ENCODE peak calls at places on chromosomes 7 and 10, in ten cellular contexts. K is adrenal gland; E is Panc1; H is left ventricle myocardium inferior; S is tibial artery; A is CD8-positive, alpha-beta T cell; V is NT2/D1; Q is ovary; I is DND-41; T is GM23248. X is an unnamed sample. For H3K36me3, the result is how much of the 10 kb centered on the place peaks cover.

GRCh38 chr10:17109475-17110207 is 20.0 kb downstream of the CUBN start:
- DNase-seq in H (no peak), I (no peak), S (no peak), A (no peak), K (no peak), E (no peak), Q (no peak), T (peak), V (no peak), X (no peak)

GRCh38 chr10:13877154-13877909 is 290.6 kb downstream of the PRPF18 start:
- DNase-seq in S (peak), Q (no peak), E (no peak), T (peak), K (no peak), H (peak), V (no peak), A (no peak), I (no peak), X (peak)

GRCh38 chr10:49596493-49596809 is 13.7 kb upstream of the SLC18A3 start:
- DNase-seq in K (peak), S (peak), V (no peak), E (no peak), A (no peak), Q (no peak), T (no peak), H (no peak), I (no peak), X (no peak)

GRCh38 chr7:43735802-43736603 is 6.7 kb upstream of the COA1 start:
- DNase-seq in V (no peak), I (no peak), A (no peak), Q (no peak), H (no peak), S (no peak), K (no peak), T (no peak), E (no peak), X (no peak)

GRCh38 chr10:17387861-17388503 is 66.4 kb downstream of the ST8SIA6 start:
- DNase-seq in S (no peak), I (no peak), Q (no peak), H (no peak), K (no peak), A (no peak), V (no peak), E (no peak), T (no peak), X (no peak)

GRCh38 chr10:133142523-133143199 is 17.4 kb upstream of the KNDC1 start:
- DNase-seq in E (no peak), H (no peak), Q (no peak), T (no peak), I (no peak), V (no peak), S (peak), A (no peak), K (peak), X (no peak)

GRCh38 chr10:72336259-72337038 is 18.3 kb downstream of the DNAJB12 start:
- DNase-seq in Q (peak), H (peak), E (no peak), T (no peak), K (no peak), V (no peak), S (no peak), I (no peak), A (no peak), X (no peak)

GRCh38 chr10:69107667-69108066 is 16.3 kb upstream of the VPS26A start:
- DNase-seq in T (no peak), I (no peak), S (no peak), K (no peak), Q (no peak), H (no peak), E (no peak), V (no peak), A (no peak), X (no peak)

GRCh38 chr10:79475877-79476276 is 30.5 kb upstream of the ZCCHC24 start:
- DNase-seq in E (no peak), A (no peak), I (no peak), H (no peak), V (no peak), T (peak), Q (no peak), S (no peak), K (no peak), X (no peak)

GRCh38 chr7:99631311-99632109 is 14.8 kb downstream of the ZSCAN25 start:
- DNase-seq in I (no peak), K (peak), S (no peak), Q (no peak), A (no peak), T (peak), H (peak), V (peak), E (no peak), X (peak)
- H3K36me3 ChIP-seq in I (half or more), K (under half), S (half or more), Q (under half), A (under half), T (under half), H (half or more), V (half or more), E (under half), X (under half)

GRCh38 chr10:66218258-66218657 is 707.6 kb upstream of the LRRTM3 start:
- DNase-seq in I (no peak), Q (no peak), E (no peak), A (no peak), V (no peak), T (no peak), K (no peak), S (no peak), H (no peak), X (no peak)

GRCh38 chr10:66218981-66219587 is 706.8 kb upstream of the LRRTM3 start:
- DNase-seq in E (no peak), K (no peak), T (no peak), I (no peak), S (no peak), A (no peak), Q (no peak), V (no peak), H (no peak), X (no peak)

GRCh38 chr10:66222462-66223046 is 703.3 kb upstream of the LRRTM3 start:
- DNase-seq in H (no peak), E (no peak), V (no peak), T (no peak), S (no peak), I (no peak), K (no peak), A (no peak), Q (no peak), X (no peak)
- H3K4me3 ChIP-seq in H (no peak), E (no peak), V (no peak), T (no peak), S (no peak), I (no peak), K (no peak), A (no peak), Q (no peak), X (no peak)

DNA sequence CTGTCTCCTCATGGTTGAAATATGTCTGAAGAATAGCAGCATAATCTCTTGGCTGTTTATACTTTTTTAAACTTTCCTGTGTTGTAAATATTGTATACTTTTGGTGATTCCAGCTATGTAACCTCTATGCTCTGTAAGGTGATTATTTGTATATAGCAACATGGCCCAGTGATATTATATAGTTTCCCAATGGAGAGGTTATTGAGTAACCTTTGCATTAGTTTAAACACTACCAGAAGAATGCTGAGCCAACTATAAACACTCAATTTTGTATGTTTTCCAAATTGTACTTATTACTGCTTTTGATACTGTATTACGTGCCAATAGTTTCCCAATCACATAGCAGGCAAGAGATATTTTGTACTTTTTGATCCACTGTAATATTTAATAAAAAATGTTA is 172.1 kb downstream of the RTKN2 start:
- DNase-seq in Q (no peak), I (no peak), H (no peak), E (no peak), T (no peak), K (no peak), V (no peak), S (no peak), A (no peak), X (no peak)
- H3K36me3 ChIP-seq in Q (under half), I (under half), H (under half), E (under half), T (under half), K (under half), V (under half), S (under half), A (under half), X (under half)

GRCh38 chr10:11527700-11528255 is 83.7 kb downstream of the USP6NL start:
- DNase-seq in V (no peak), T (peak), Q (no peak), S (no peak), A (no peak), K (no peak), E (no peak), I (peak), H (no peak), X (no peak)
- H3K4me3 ChIP-seq in V (no peak), T (peak), Q (peak), S (no peak), A (no peak), K (no peak), E (no peak), I (peak), H (peak), X (peak)

GRCh38 chr7:6647080-6647479 is 10.0 kb downstream of the ZNF316 start:
- DNase-seq in H (no peak), A (no peak), T (no peak), K (peak), Q (no peak), I (no peak), E (no peak), S (no peak), V (no peak), X (no peak)
- H3K36me3 ChIP-seq in H (half or more), A (under half), T (under half), K (under half), Q (under half), I (half or more), E (under half), S (half or more), V (half or more), X (half or more)